ENCODE peak calls at places on chromosome 18, in five cellular contexts. B is ovary, V is Peyer's patch, G is left ventricle myocardium inferior, Q is heart right ventricle. C is an unnamed sample.

GRCh38 chr18:65567372-65567771 is 183.4 kb upstream of the CDH7 start:
- DNase-seq in B (no peak), V (no peak), G (no peak), Q (no peak), C (no peak)

GRCh38 chr18:6401687-6402086 is 13.0 kb downstream of the L3MBTL4 start:
- DNase-seq in B (no peak), V (no peak), G (no peak), Q (no peak), C (no peak)

GRCh38 chr18:10523544-10523943 is 2.3 kb upstream of the NAPG start:
- DNase-seq in B (no peak), V (no peak), G (no peak), Q (no peak), C (no peak)

GRCh38 chr18:41783065-41783818 is 171.8 kb upstream of the PIK3C3 start:
- DNase-seq in B (no peak), V (no peak), G (no peak), Q (no peak), C (no peak)

GRCh38 chr18:12043811-12044210 is 49.8 kb upstream of the ANKRD62 start:
- DNase-seq in B (no peak), V (no peak), G (no peak), Q (no peak), C (no peak)

GRCh38 chr18:75128911-75129716 is 79.8 kb downstream of the PTGR3 start:
- DNase-seq in B (no peak), V (no peak), G (no peak), Q (no peak), C (no peak)

GRCh38 chr18:76354348-76354747 is 140.7 kb downstream of the ZNF516 start:
- DNase-seq in B (peak; percentile 66), V (no peak), G (no peak), Q (no peak), C (no peak)

GRCh38 chr18:44796505-44797198 is 116.0 kb downstream of the SETBP1 start:
- DNase-seq in B (no peak), V (no peak), G (no peak), Q (no peak), C (no peak)

GRCh38 chr18:63758616-63759015 is 16.6 kb upstream of the SERPINB7 start:
- DNase-seq in B (no peak), V (no peak), G (no peak), Q (no peak), C (no peak)

GRCh38 chr18:49632588-49632987 is 70.7 kb downstream of the LIPG start:
- DNase-seq in B (no peak), V (no peak), G (no peak), Q (no peak), C (no peak)

GRCh38 chr18:80227472-80227871 is 19.8 kb downstream of the PARD6G start:
- DNase-seq in B (no peak), V (no peak), G (no peak), Q (no peak), C (no peak)

GRCh38 chr18:74060511-74061028 is 87.1 kb downstream of the FBXO15 start:
- DNase-seq in B (no peak), V (no peak), G (no peak), Q (no peak), C (no peak)

GRCh38 chr18:75727479-75727878 is 300.0 kb upstream of the SMIM21 start:
- DNase-seq in B (peak; percentile 22), V (no peak), G (peak; percentile 36), Q (peak; percentile 36), C (no peak)

GRCh38 chr18:2526320-2526719 is 45.0 kb downstream of the METTL4 start:
- DNase-seq in B (no peak), V (no peak), G (no peak), Q (no peak), C (no peak)

GRCh38 chr18:49168970-49169619 is 218.3 kb upstream of the SMAD7 start:
- DNase-seq in B (no peak), V (no peak), G (no peak), Q (no peak), C (no peak)

GRCh38 chr18:42274488-42275137 is 319.6 kb downstream of the PIK3C3 start:
- DNase-seq in B (no peak), V (no peak), G (no peak), Q (no peak), C (no peak)

GRCh38 chr18:70289351-70290330 is 796 bp downstream of the SOCS6 start:
- DNase-seq in B (peak; percentile 27), V (no peak), G (peak; percentile 35), Q (peak; percentile 40), C (no peak)

GRCh38 chr18:76374330-76375281 is 120.4 kb downstream of the ZNF516 start:
- DNase-seq in B (no peak), V (no peak), G (no peak), Q (no peak), C (no peak)

GRCh38 chr18:2570772-2571199 is 519 bp downstream of the METTL4 start:
- DNase-seq in B (peak; percentile 71), V (peak; percentile 72), G (peak; percentile 63), Q (peak; percentile 69), C (peak; percentile 75)

GRCh38 chr18:3595282-3596273 is 145.6 kb downstream of the TGIF1 start:
- DNase-seq in B (peak; percentile 63), V (no peak), G (no peak), Q (no peak), C (peak; percentile 74)

GRCh38 chr18:50203801-50204604 is 9.1 kb upstream of the MYO5B start:
- DNase-seq in B (no peak), V (no peak), G (no peak), Q (peak; percentile 14), C (no peak)

GRCh38 chr18:13003466-13003896 is 12.3 kb downstream of the CEP192 start:
- DNase-seq in B (peak; percentile 28), V (no peak), G (no peak), Q (no peak), C (no peak)

GRCh38 chr18:70205421-70206397 is at the start of gene RTTN:
- DNase-seq in B (peak; percentile 91), V (peak; percentile 88), G (peak; percentile 94), Q (peak; percentile 95), C (peak; percentile 92)

GRCh38 chr18:14767474-14767873 is 19.5 kb downstream of the ANKRD30B start:
- DNase-seq in B (no peak), V (no peak), G (no peak), Q (no peak), C (no peak)

GRCh38 chr18:2916184-2916583 is 69.4 kb downstream of the EMILIN2 start:
- DNase-seq in B (no peak), V (no peak), G (no peak), Q (no peak), C (no peak)

GRCh38 chr18:7233398-7233797 is 2.5 kb downstream of the LRRC30 start:
- DNase-seq in B (no peak), V (no peak), G (no peak), Q (no peak), C (no peak)

GRCh38 chr18:3995476-3996102 is 459.5 kb downstream of the DLGAP1 start:
- DNase-seq in B (peak; percentile 60), V (peak; percentile 25), G (no peak), Q (no peak), C (no peak)

GRCh38 chr18:58601468-58602266 is 27.2 kb downstream of the ALPK2 start:
- DNase-seq in B (no peak), V (no peak), G (no peak), Q (no peak), C (no peak)
- H3K4me1 ChIP-seq in B (peaks cover 3% of the 10 kb centered on the region), V (no peaks in the 10 kb centered on the region), G (peaks cover 39% of the 10 kb centered on the region), Q (peaks cover 7% of the 10 kb centered on the region), C (peaks cover 5% of the 10 kb centered on the region)

GRCh38 chr18:51603551-51603950 is 406.1 kb upstream of the MEX3C start:
- DNase-seq in B (no peak), V (no peak), G (no peak), Q (no peak), C (no peak)
- H3K27ac ChIP-seq in B (no peak overlapping the region), V (no peak overlapping the region), G (no peak overlapping the region), Q (no peak overlapping the region), C (no peak overlapping the region)

GRCh38 chr18:78932281-78932680 is 47.3 kb upstream of the SALL3 start:
- DNase-seq in B (no peak), V (no peak), G (no peak), Q (no peak), C (no peak)
- H3K9me3 ChIP-seq in B (no peaks in the 10 kb centered on the region), V (no peaks in the 10 kb centered on the region), G (no peaks in the 10 kb centered on the region), Q (no peaks in the 10 kb centered on the region), C (no peaks in the 10 kb centered on the region)

GRCh38 chr18:23138470-23138869 is 3.2 kb downstream of the CABLES1 start:
- DNase-seq in B (no peak), V (no peak), G (peak; percentile 52), Q (peak; percentile 33), C (no peak)
- H3K4me1 ChIP-seq in B (peaks cover 6% of the 10 kb centered on the region), V (peaks cover 18% of the 10 kb centered on the region), G (peaks cover 59% of the 10 kb centered on the region), Q (peaks cover 52% of the 10 kb centered on the region), C (peaks cover 24% of the 10 kb centered on the region)

GRCh38 chr18:54806526-54806925 is 21.8 kb upstream of the RAB27B start:
- DNase-seq in B (no peak), V (no peak), G (no peak), Q (no peak), C (no peak)
- H3K27ac ChIP-seq in B (no peak overlapping the region), V (no peak overlapping the region), G (no peak overlapping the region), Q (no peak overlapping the region), C (no peak overlapping the region)

DNA sequence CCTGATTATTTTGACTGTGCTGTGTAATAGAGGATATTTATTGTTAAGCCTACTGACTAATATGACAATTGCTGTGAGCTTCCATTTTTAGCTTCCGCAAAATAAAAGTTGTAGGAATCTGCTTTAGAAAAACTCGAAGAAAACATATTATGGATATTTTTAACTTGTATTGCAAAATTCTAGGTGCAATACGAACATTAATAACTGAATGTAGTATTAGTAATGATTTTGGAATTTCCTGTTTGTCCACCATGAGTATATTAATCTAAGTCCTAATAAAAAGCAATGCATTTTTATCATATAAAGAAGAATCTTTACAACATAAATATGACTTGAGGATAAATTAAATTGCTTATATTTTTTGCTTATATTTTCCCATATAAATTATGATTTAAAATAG is 2.4 kb upstream of the DSC3 start:
- DNase-seq in B (no peak), V (no peak), G (no peak), Q (no peak), C (no peak)
- H3K9me3 ChIP-seq in B (peaks cover 5% of the 10 kb centered on the region), V (no peaks in the 10 kb centered on the region), G (no peaks in the 10 kb centered on the region), Q (no peaks in the 10 kb centered on the region), C (no peaks in the 10 kb centered on the region)

GRCh38 chr18:413263-413662 is 87.2 kb downstream of the COLEC12 start:
- DNase-seq in B (no peak), V (no peak), G (no peak), Q (no peak), C (no peak)

GRCh38 chr18:416928-417327 is 83.6 kb downstream of the COLEC12 start:
- DNase-seq in B (no peak), V (no peak), G (no peak), Q (no peak), C (no peak)

GRCh38 chr18:415627-416612 is 84.6 kb downstream of the COLEC12 start:
- DNase-seq in B (no peak), V (no peak), G (no peak), Q (no peak), C (no peak)

GRCh38 chr18:417495-417894 is 83.0 kb downstream of the COLEC12 start:
- DNase-seq in B (no peak), V (no peak), G (no peak), Q (no peak), C (no peak)

GRCh38 chr18:415047-415446 is 85.5 kb downstream of the COLEC12 start:
- DNase-seq in B (no peak), V (no peak), G (no peak), Q (no peak), C (no peak)
- H3K4me1 ChIP-seq in B (no peaks in the 10 kb centered on the region), V (no peaks in the 10 kb centered on the region), G (peaks cover 9% of the 10 kb centered on the region), Q (peaks cover 3% of the 10 kb centered on the region), C (peaks cover 12% of the 10 kb centered on the region)

C was measured in RWPE2.